ENCODE peak calls at places on chromosome 11, in six cellular contexts. One of them, this sample, is unnamed.

GRCh38 chr11:27217948-27218410 is 145.0 kb downstream of the CCDC34 start:
- DNase-seq in stimulated activated CD8-positive, alpha-beta memory T cell treated with anti-CD3 and anti-CD28 coated beads, Interleukin-4, amount 100 ng/mL, for 1 hour: no peak
- DNase-seq in dorsolateral prefrontal cortex: no peak
- DNase-seq in GM23338: no peak
- DNase-seq in endothelial cell: no peak
- DNase-seq in activated T-cell treated with anti-CD3 and anti-CD28 coated beads, Interleukin-2, amount 50 U/mL, for 4 hours: no peak
- DNase-seq in this sample: no peak

GRCh38 chr11:69244286-69244685 is 49.7 kb upstream of the MYEOV start:
- DNase-seq in stimulated activated CD8-positive, alpha-beta memory T cell treated with anti-CD3 and anti-CD28 coated beads, Interleukin-4, amount 100 ng/mL, for 1 hour: no peak
- DNase-seq in dorsolateral prefrontal cortex: no peak
- DNase-seq in GM23338: no peak
- DNase-seq in endothelial cell: no peak
- DNase-seq in activated T-cell treated with anti-CD3 and anti-CD28 coated beads, Interleukin-2, amount 50 U/mL, for 4 hours: no peak
- DNase-seq in this sample: no peak

GRCh38 chr11:1665313-1665712 is 31.7 kb upstream of the KRTAP5-6 start:
- DNase-seq in stimulated activated CD8-positive, alpha-beta memory T cell treated with anti-CD3 and anti-CD28 coated beads, Interleukin-4, amount 100 ng/mL, for 1 hour: no peak
- DNase-seq in dorsolateral prefrontal cortex: no peak
- DNase-seq in GM23338: no peak
- DNase-seq in endothelial cell: no peak
- DNase-seq in activated T-cell treated with anti-CD3 and anti-CD28 coated beads, Interleukin-2, amount 50 U/mL, for 4 hours: no peak
- DNase-seq in this sample: no peak

GRCh38 chr11:28911829-28912228 is 803.6 kb downstream of the METTL15 start:
- DNase-seq in stimulated activated CD8-positive, alpha-beta memory T cell treated with anti-CD3 and anti-CD28 coated beads, Interleukin-4, amount 100 ng/mL, for 1 hour: no peak
- DNase-seq in dorsolateral prefrontal cortex: no peak
- DNase-seq in GM23338: no peak
- DNase-seq in endothelial cell: no peak
- DNase-seq in activated T-cell treated with anti-CD3 and anti-CD28 coated beads, Interleukin-2, amount 50 U/mL, for 4 hours: no peak
- DNase-seq in this sample: no peak

GRCh38 chr11:116885951-116886629 is 48.7 kb upstream of the APOA1 start:
- DNase-seq in stimulated activated CD8-positive, alpha-beta memory T cell treated with anti-CD3 and anti-CD28 coated beads, Interleukin-4, amount 100 ng/mL, for 1 hour: no peak
- DNase-seq in dorsolateral prefrontal cortex: no peak
- DNase-seq in GM23338: no peak
- DNase-seq in endothelial cell: no peak
- DNase-seq in activated T-cell treated with anti-CD3 and anti-CD28 coated beads, Interleukin-2, amount 50 U/mL, for 4 hours: no peak
- DNase-seq in this sample: no peak

GRCh38 chr11:26037716-26038115 is 294.2 kb upstream of the ANO3 start:
- DNase-seq in stimulated activated CD8-positive, alpha-beta memory T cell treated with anti-CD3 and anti-CD28 coated beads, Interleukin-4, amount 100 ng/mL, for 1 hour: no peak
- DNase-seq in dorsolateral prefrontal cortex: no peak
- DNase-seq in GM23338: no peak
- DNase-seq in endothelial cell: no peak
- DNase-seq in activated T-cell treated with anti-CD3 and anti-CD28 coated beads, Interleukin-2, amount 50 U/mL, for 4 hours: no peak
- DNase-seq in this sample: no peak

GRCh38 chr11:99687320-99687719 is 666.6 kb downstream of the CNTN5 start:
- DNase-seq in stimulated activated CD8-positive, alpha-beta memory T cell treated with anti-CD3 and anti-CD28 coated beads, Interleukin-4, amount 100 ng/mL, for 1 hour: no peak
- DNase-seq in dorsolateral prefrontal cortex: no peak
- DNase-seq in GM23338: no peak
- DNase-seq in endothelial cell: no peak
- DNase-seq in activated T-cell treated with anti-CD3 and anti-CD28 coated beads, Interleukin-2, amount 50 U/mL, for 4 hours: no peak
- DNase-seq in this sample: no peak

GRCh38 chr11:104061851-104062521 is 25.5 kb downstream of the DDI1 start:
- DNase-seq in stimulated activated CD8-positive, alpha-beta memory T cell treated with anti-CD3 and anti-CD28 coated beads, Interleukin-4, amount 100 ng/mL, for 1 hour: no peak
- DNase-seq in dorsolateral prefrontal cortex: no peak
- DNase-seq in GM23338: no peak
- DNase-seq in endothelial cell: no peak
- DNase-seq in activated T-cell treated with anti-CD3 and anti-CD28 coated beads, Interleukin-2, amount 50 U/mL, for 4 hours: no peak
- DNase-seq in this sample: no peak

GRCh38 chr11:3810951-3811350 is 2.6 kb downstream of the PGAP2 start:
- DNase-seq in stimulated activated CD8-positive, alpha-beta memory T cell treated with anti-CD3 and anti-CD28 coated beads, Interleukin-4, amount 100 ng/mL, for 1 hour: no peak
- DNase-seq in dorsolateral prefrontal cortex: no peak
- DNase-seq in GM23338: no peak
- DNase-seq in endothelial cell: no peak
- DNase-seq in activated T-cell treated with anti-CD3 and anti-CD28 coated beads, Interleukin-2, amount 50 U/mL, for 4 hours: no peak
- DNase-seq in this sample: no peak

GRCh38 chr11:45688472-45689033 is 23.1 kb upstream of the CHST1 start:
- DNase-seq in stimulated activated CD8-positive, alpha-beta memory T cell treated with anti-CD3 and anti-CD28 coated beads, Interleukin-4, amount 100 ng/mL, for 1 hour: no peak
- DNase-seq in dorsolateral prefrontal cortex: no peak
- DNase-seq in GM23338: no peak
- DNase-seq in endothelial cell: no peak
- DNase-seq in activated T-cell treated with anti-CD3 and anti-CD28 coated beads, Interleukin-2, amount 50 U/mL, for 4 hours: no peak
- DNase-seq in this sample: no peak

GRCh38 chr11:126140106-126140931 is 71.1 kb downstream of the RPUSD4 start:
- DNase-seq in stimulated activated CD8-positive, alpha-beta memory T cell treated with anti-CD3 and anti-CD28 coated beads, Interleukin-4, amount 100 ng/mL, for 1 hour: no peak
- DNase-seq in dorsolateral prefrontal cortex: no peak
- DNase-seq in GM23338: no peak
- DNase-seq in endothelial cell: no peak
- DNase-seq in activated T-cell treated with anti-CD3 and anti-CD28 coated beads, Interleukin-2, amount 50 U/mL, for 4 hours: no peak
- DNase-seq in this sample: no peak

GRCh38 chr11:119065369-119065768 is 2.2 kb upstream of the VPS11 start:
- DNase-seq in stimulated activated CD8-positive, alpha-beta memory T cell treated with anti-CD3 and anti-CD28 coated beads, Interleukin-4, amount 100 ng/mL, for 1 hour: no peak
- DNase-seq in dorsolateral prefrontal cortex: no peak
- DNase-seq in GM23338: peak
- DNase-seq in endothelial cell: no peak
- DNase-seq in activated T-cell treated with anti-CD3 and anti-CD28 coated beads, Interleukin-2, amount 50 U/mL, for 4 hours: peak
- DNase-seq in this sample: no peak

GRCh38 chr11:70470127-70470526 is 71.8 kb downstream of the CTTN start:
- DNase-seq in stimulated activated CD8-positive, alpha-beta memory T cell treated with anti-CD3 and anti-CD28 coated beads, Interleukin-4, amount 100 ng/mL, for 1 hour: no peak
- DNase-seq in dorsolateral prefrontal cortex: peak
- DNase-seq in GM23338: no peak
- DNase-seq in endothelial cell: no peak
- DNase-seq in activated T-cell treated with anti-CD3 and anti-CD28 coated beads, Interleukin-2, amount 50 U/mL, for 4 hours: no peak
- DNase-seq in this sample: no peak

GRCh38 chr11:111840143-111840542 is 31.2 kb downstream of the ALG9 start:
- DNase-seq in stimulated activated CD8-positive, alpha-beta memory T cell treated with anti-CD3 and anti-CD28 coated beads, Interleukin-4, amount 100 ng/mL, for 1 hour: no peak
- DNase-seq in dorsolateral prefrontal cortex: no peak
- DNase-seq in GM23338: peak
- DNase-seq in endothelial cell: no peak
- DNase-seq in activated T-cell treated with anti-CD3 and anti-CD28 coated beads, Interleukin-2, amount 50 U/mL, for 4 hours: no peak
- DNase-seq in this sample: no peak

GRCh38 chr11:76120513-76121081 is 85.7 kb downstream of the WNT11 start:
- DNase-seq in stimulated activated CD8-positive, alpha-beta memory T cell treated with anti-CD3 and anti-CD28 coated beads, Interleukin-4, amount 100 ng/mL, for 1 hour: no peak
- DNase-seq in dorsolateral prefrontal cortex: no peak
- DNase-seq in GM23338: peak
- DNase-seq in endothelial cell: peak
- DNase-seq in activated T-cell treated with anti-CD3 and anti-CD28 coated beads, Interleukin-2, amount 50 U/mL, for 4 hours: no peak
- DNase-seq in this sample: no peak

GRCh38 chr11:2092956-2093412 is 46.2 kb downstream of the IGF2 start:
- DNase-seq in stimulated activated CD8-positive, alpha-beta memory T cell treated with anti-CD3 and anti-CD28 coated beads, Interleukin-4, amount 100 ng/mL, for 1 hour: peak
- DNase-seq in dorsolateral prefrontal cortex: peak
- DNase-seq in GM23338: no peak
- DNase-seq in endothelial cell: no peak
- DNase-seq in activated T-cell treated with anti-CD3 and anti-CD28 coated beads, Interleukin-2, amount 50 U/mL, for 4 hours: peak
- DNase-seq in this sample: peak

GRCh38 chr11:84899740-84900139 is 727.4 kb downstream of the DLG2 start:
- DNase-seq in stimulated activated CD8-positive, alpha-beta memory T cell treated with anti-CD3 and anti-CD28 coated beads, Interleukin-4, amount 100 ng/mL, for 1 hour: no peak
- DNase-seq in dorsolateral prefrontal cortex: no peak
- DNase-seq in GM23338: peak
- DNase-seq in endothelial cell: no peak
- DNase-seq in activated T-cell treated with anti-CD3 and anti-CD28 coated beads, Interleukin-2, amount 50 U/mL, for 4 hours: no peak
- DNase-seq in this sample: no peak

GRCh38 chr11:33741806-33742205 is 5.6 kb upstream of the CD59 start:
- DNase-seq in stimulated activated CD8-positive, alpha-beta memory T cell treated with anti-CD3 and anti-CD28 coated beads, Interleukin-4, amount 100 ng/mL, for 1 hour: no peak
- DNase-seq in dorsolateral prefrontal cortex: no peak
- DNase-seq in GM23338: no peak
- DNase-seq in endothelial cell: no peak
- DNase-seq in activated T-cell treated with anti-CD3 and anti-CD28 coated beads, Interleukin-2, amount 50 U/mL, for 4 hours: no peak
- DNase-seq in this sample: no peak

GRCh38 chr11:11856638-11857037 is 14.9 kb downstream of the USP47 start:
- DNase-seq in stimulated activated CD8-positive, alpha-beta memory T cell treated with anti-CD3 and anti-CD28 coated beads, Interleukin-4, amount 100 ng/mL, for 1 hour: no peak
- DNase-seq in dorsolateral prefrontal cortex: no peak
- DNase-seq in GM23338: no peak
- DNase-seq in endothelial cell: no peak
- DNase-seq in activated T-cell treated with anti-CD3 and anti-CD28 coated beads, Interleukin-2, amount 50 U/mL, for 4 hours: peak
- DNase-seq in this sample: no peak

GRCh38 chr11:100687032-100687629 is at the start of gene ARHGAP42:
- DNase-seq in stimulated activated CD8-positive, alpha-beta memory T cell treated with anti-CD3 and anti-CD28 coated beads, Interleukin-4, amount 100 ng/mL, for 1 hour: no peak
- DNase-seq in dorsolateral prefrontal cortex: no peak
- DNase-seq in GM23338: peak
- DNase-seq in endothelial cell: peak
- DNase-seq in activated T-cell treated with anti-CD3 and anti-CD28 coated beads, Interleukin-2, amount 50 U/mL, for 4 hours: no peak
- DNase-seq in this sample: peak

GRCh38 chr11:117856252-117856651 is 20.2 kb downstream of the FXYD6 start:
- DNase-seq in stimulated activated CD8-positive, alpha-beta memory T cell treated with anti-CD3 and anti-CD28 coated beads, Interleukin-4, amount 100 ng/mL, for 1 hour: no peak
- DNase-seq in dorsolateral prefrontal cortex: peak
- DNase-seq in GM23338: no peak
- DNase-seq in endothelial cell: no peak
- DNase-seq in activated T-cell treated with anti-CD3 and anti-CD28 coated beads, Interleukin-2, amount 50 U/mL, for 4 hours: no peak
- DNase-seq in this sample: no peak

GRCh38 chr11:29782447-29782846 is 234.4 kb downstream of the KCNA4 start:
- DNase-seq in stimulated activated CD8-positive, alpha-beta memory T cell treated with anti-CD3 and anti-CD28 coated beads, Interleukin-4, amount 100 ng/mL, for 1 hour: no peak
- DNase-seq in dorsolateral prefrontal cortex: no peak
- DNase-seq in GM23338: no peak
- DNase-seq in endothelial cell: no peak
- DNase-seq in activated T-cell treated with anti-CD3 and anti-CD28 coated beads, Interleukin-2, amount 50 U/mL, for 4 hours: no peak
- DNase-seq in this sample: no peak

GRCh38 chr11:102225689-102226562 is 91.4 kb upstream of the BIRC3 start:
- DNase-seq in stimulated activated CD8-positive, alpha-beta memory T cell treated with anti-CD3 and anti-CD28 coated beads, Interleukin-4, amount 100 ng/mL, for 1 hour: no peak
- DNase-seq in dorsolateral prefrontal cortex: no peak
- DNase-seq in GM23338: no peak
- DNase-seq in endothelial cell: no peak
- DNase-seq in activated T-cell treated with anti-CD3 and anti-CD28 coated beads, Interleukin-2, amount 50 U/mL, for 4 hours: no peak
- DNase-seq in this sample: no peak

GRCh38 chr11:86230196-86230813 is 14.2 kb upstream of the EED start:
- DNase-seq in stimulated activated CD8-positive, alpha-beta memory T cell treated with anti-CD3 and anti-CD28 coated beads, Interleukin-4, amount 100 ng/mL, for 1 hour: no peak
- DNase-seq in dorsolateral prefrontal cortex: no peak
- DNase-seq in GM23338: no peak
- DNase-seq in endothelial cell: no peak
- DNase-seq in activated T-cell treated with anti-CD3 and anti-CD28 coated beads, Interleukin-2, amount 50 U/mL, for 4 hours: no peak
- DNase-seq in this sample: no peak

GRCh38 chr11:90913131-90913668 is 690.4 kb upstream of the CHORDC1 start:
- DNase-seq in stimulated activated CD8-positive, alpha-beta memory T cell treated with anti-CD3 and anti-CD28 coated beads, Interleukin-4, amount 100 ng/mL, for 1 hour: no peak
- DNase-seq in dorsolateral prefrontal cortex: no peak
- DNase-seq in GM23338: no peak
- DNase-seq in endothelial cell: no peak
- DNase-seq in activated T-cell treated with anti-CD3 and anti-CD28 coated beads, Interleukin-2, amount 50 U/mL, for 4 hours: no peak
- DNase-seq in this sample: no peak

GRCh38 chr11:118939412-118939915 is 13.7 kb upstream of the BCL9L start:
- DNase-seq in stimulated activated CD8-positive, alpha-beta memory T cell treated with anti-CD3 and anti-CD28 coated beads, Interleukin-4, amount 100 ng/mL, for 1 hour: no peak
- DNase-seq in dorsolateral prefrontal cortex: no peak
- DNase-seq in GM23338: no peak
- DNase-seq in endothelial cell: no peak
- DNase-seq in activated T-cell treated with anti-CD3 and anti-CD28 coated beads, Interleukin-2, amount 50 U/mL, for 4 hours: no peak
- DNase-seq in this sample: no peak

GRCh38 chr11:108713076-108713790 is 48.4 kb downstream of the DDX10 start:
- DNase-seq in stimulated activated CD8-positive, alpha-beta memory T cell treated with anti-CD3 and anti-CD28 coated beads, Interleukin-4, amount 100 ng/mL, for 1 hour: no peak
- DNase-seq in dorsolateral prefrontal cortex: no peak
- DNase-seq in GM23338: no peak
- DNase-seq in endothelial cell: no peak
- DNase-seq in activated T-cell treated with anti-CD3 and anti-CD28 coated beads, Interleukin-2, amount 50 U/mL, for 4 hours: no peak
- DNase-seq in this sample: no peak

GRCh38 chr11:67364169-67364568 is 9.2 kb downstream of the CLCF1 start:
- DNase-seq in stimulated activated CD8-positive, alpha-beta memory T cell treated with anti-CD3 and anti-CD28 coated beads, Interleukin-4, amount 100 ng/mL, for 1 hour: no peak
- DNase-seq in dorsolateral prefrontal cortex: no peak
- DNase-seq in GM23338: no peak
- DNase-seq in endothelial cell: no peak
- DNase-seq in activated T-cell treated with anti-CD3 and anti-CD28 coated beads, Interleukin-2, amount 50 U/mL, for 4 hours: no peak
- DNase-seq in this sample: no peak

GRCh38 chr11:34331329-34331728 is 26.5 kb downstream of the ABTB2 start:
- DNase-seq in stimulated activated CD8-positive, alpha-beta memory T cell treated with anti-CD3 and anti-CD28 coated beads, Interleukin-4, amount 100 ng/mL, for 1 hour: no peak
- DNase-seq in dorsolateral prefrontal cortex: no peak
- DNase-seq in GM23338: no peak
- DNase-seq in endothelial cell: no peak
- DNase-seq in activated T-cell treated with anti-CD3 and anti-CD28 coated beads, Interleukin-2, amount 50 U/mL, for 4 hours: no peak
- DNase-seq in this sample: peak

GRCh38 chr11:103842191-103842590 is 194.2 kb upstream of the DDI1 start:
- DNase-seq in stimulated activated CD8-positive, alpha-beta memory T cell treated with anti-CD3 and anti-CD28 coated beads, Interleukin-4, amount 100 ng/mL, for 1 hour: no peak
- DNase-seq in dorsolateral prefrontal cortex: no peak
- DNase-seq in GM23338: no peak
- DNase-seq in endothelial cell: no peak
- DNase-seq in activated T-cell treated with anti-CD3 and anti-CD28 coated beads, Interleukin-2, amount 50 U/mL, for 4 hours: no peak
- DNase-seq in this sample: no peak

GRCh38 chr11:132202621-132203020 is 832.2 kb downstream of the NTM start:
- DNase-seq in stimulated activated CD8-positive, alpha-beta memory T cell treated with anti-CD3 and anti-CD28 coated beads, Interleukin-4, amount 100 ng/mL, for 1 hour: no peak
- DNase-seq in dorsolateral prefrontal cortex: no peak
- DNase-seq in GM23338: no peak
- DNase-seq in endothelial cell: no peak
- DNase-seq in activated T-cell treated with anti-CD3 and anti-CD28 coated beads, Interleukin-2, amount 50 U/mL, for 4 hours: no peak
- DNase-seq in this sample: no peak

GRCh38 chr11:86978756-86979608 is 23.8 kb upstream of the FZD4 start:
- DNase-seq in stimulated activated CD8-positive, alpha-beta memory T cell treated with anti-CD3 and anti-CD28 coated beads, Interleukin-4, amount 100 ng/mL, for 1 hour: no peak
- DNase-seq in dorsolateral prefrontal cortex: no peak
- DNase-seq in GM23338: peak
- DNase-seq in endothelial cell: no peak
- DNase-seq in activated T-cell treated with anti-CD3 and anti-CD28 coated beads, Interleukin-2, amount 50 U/mL, for 4 hours: no peak
- DNase-seq in this sample: no peak

GRCh38 chr11:2383823-2384722 is 7.0 kb downstream of the CD81 start:
- DNase-seq in stimulated activated CD8-positive, alpha-beta memory T cell treated with anti-CD3 and anti-CD28 coated beads, Interleukin-4, amount 100 ng/mL, for 1 hour: no peak
- DNase-seq in dorsolateral prefrontal cortex: no peak
- DNase-seq in GM23338: peak
- DNase-seq in endothelial cell: no peak
- DNase-seq in activated T-cell treated with anti-CD3 and anti-CD28 coated beads, Interleukin-2, amount 50 U/mL, for 4 hours: no peak
- DNase-seq in this sample: no peak

GRCh38 chr11:2805388-2806057 is 80.1 kb downstream of the CDKN1C start:
- DNase-seq in stimulated activated CD8-positive, alpha-beta memory T cell treated with anti-CD3 and anti-CD28 coated beads, Interleukin-4, amount 100 ng/mL, for 1 hour: no peak
- DNase-seq in dorsolateral prefrontal cortex: peak
- DNase-seq in GM23338: no peak
- DNase-seq in endothelial cell: no peak
- DNase-seq in activated T-cell treated with anti-CD3 and anti-CD28 coated beads, Interleukin-2, amount 50 U/mL, for 4 hours: no peak
- DNase-seq in this sample: no peak

GRCh38 chr11:66559141-66559861 is 9.1 kb downstream of the CTSF start:
- DNase-seq in stimulated activated CD8-positive, alpha-beta memory T cell treated with anti-CD3 and anti-CD28 coated beads, Interleukin-4, amount 100 ng/mL, for 1 hour: no peak
- DNase-seq in dorsolateral prefrontal cortex: no peak
- DNase-seq in GM23338: peak
- DNase-seq in endothelial cell: no peak
- DNase-seq in activated T-cell treated with anti-CD3 and anti-CD28 coated beads, Interleukin-2, amount 50 U/mL, for 4 hours: peak
- DNase-seq in this sample: no peak

GRCh38 chr11:72330131-72330727 is 86.3 kb upstream of the PHOX2A start:
- DNase-seq in stimulated activated CD8-positive, alpha-beta memory T cell treated with anti-CD3 and anti-CD28 coated beads, Interleukin-4, amount 100 ng/mL, for 1 hour: no peak
- DNase-seq in dorsolateral prefrontal cortex: no peak
- DNase-seq in GM23338: no peak
- DNase-seq in endothelial cell: no peak
- DNase-seq in activated T-cell treated with anti-CD3 and anti-CD28 coated beads, Interleukin-2, amount 50 U/mL, for 4 hours: no peak
- DNase-seq in this sample: no peak

This sample was measured in LoVo.